ENCODE peak calls at places on chromosomes 1 and 21, in five cellular contexts. O is heart left ventricle; K is CD8-positive, alpha-beta T cell; M is lower lobe of right lung; I is A549. X is an unnamed sample.

GRCh38 chr1:46687095-46687659 is 15.5 kb downstream of the TEX38 start:
- DNase-seq in O (peak; percentile 70), K (no peak), M (peak; percentile 85), I (no peak), X (peak; percentile 84)

GRCh38 chr1:152190589-152190988 is 31.6 kb upstream of the RPTN start:
- DNase-seq in O (no peak), K (no peak), M (no peak), I (no peak), X (no peak)

GRCh38 chr1:244002721-244003120 is 48.4 kb upstream of the ZBTB18 start:
- DNase-seq in O (no peak), K (no peak), M (no peak), I (no peak), X (no peak)

GRCh38 chr1:63317007-63317813 is 5.2 kb upstream of the FOXD3 start:
- DNase-seq in O (peak; percentile 39), K (no peak), M (peak; percentile 88), I (peak; percentile 71), X (peak; percentile 84)

GRCh38 chr1:151944110-151944858 is 35.0 kb upstream of the THEM4 start:
- DNase-seq in O (peak; percentile 57), K (no peak), M (no peak), I (no peak), X (no peak)

GRCh38 chr1:168386949-168387586 is 106.4 kb downstream of the TBX19 start:
- DNase-seq in O (peak; percentile 23), K (peak; percentile 73), M (peak; percentile 75), I (peak; percentile 64), X (peak; percentile 43)

GRCh38 chr1:68442822-68443556 is 6.8 kb downstream of the RPE65 start:
- DNase-seq in O (no peak), K (no peak), M (no peak), I (peak; percentile 31), X (peak; percentile 52)

GRCh38 chr21:27813750-27814149 is 846.9 kb upstream of the ADAMTS5 start:
- DNase-seq in O (peak; percentile 24), K (no peak), M (no peak), I (no peak), X (no peak)

GRCh38 chr1:39391741-39392679 is 99.4 kb upstream of the BMP8A start:
- DNase-seq in O (peak; percentile 45), K (no peak), M (no peak), I (peak; percentile 74), X (peak; percentile 40)

GRCh38 chr1:42692461-42692860 is 10.2 kb downstream of the YBX1 start:
- DNase-seq in O (no peak), K (no peak), M (no peak), I (no peak), X (no peak)

GRCh38 chr1:51295926-51296325 is 34.4 kb downstream of the TTC39A start:
- DNase-seq in O (no peak), K (no peak), M (no peak), I (no peak), X (no peak)

GRCh38 chr1:9996624-9997582 is at the start of gene RBP7:
- DNase-seq in O (peak; percentile 51), K (no peak), M (peak; percentile 68), I (peak; percentile 27), X (peak; percentile 30)

GRCh38 chr1:203408485-203409229 is 57.7 kb upstream of the FMOD start:
- DNase-seq in O (peak; percentile 78), K (no peak), M (peak; percentile 59), I (no peak), X (no peak)

GRCh38 chr1:28955930-28956552 is 41.7 kb downstream of the EPB41 start:
- DNase-seq in O (no peak), K (no peak), M (no peak), I (no peak), X (no peak)

GRCh38 chr1:159653201-159653600 is 61.2 kb downstream of the CRP start:
- DNase-seq in O (no peak), K (no peak), M (no peak), I (no peak), X (no peak)

GRCh38 chr21:37582613-37583012 is 216.0 kb downstream of the DYRK1A start:
- DNase-seq in O (no peak), K (no peak), M (no peak), I (peak; percentile 33), X (no peak)

GRCh38 chr1:156126043-156126700 is 11.7 kb downstream of the LMNA start:
- DNase-seq in O (peak; percentile 91), K (peak; percentile 74), M (peak; percentile 92), I (peak; percentile 72), X (peak; percentile 75)

GRCh38 chr1:227685807-227686206 is 49.3 kb downstream of the JMJD4 start:
- DNase-seq in O (no peak), K (no peak), M (no peak), I (no peak), X (no peak)

GRCh38 chr1:22613226-22613918 is 23.1 kb upstream of the C1QA start:
- DNase-seq in O (no peak), K (no peak), M (peak; percentile 3), I (no peak), X (no peak)

GRCh38 chr1:67732750-67733151 is 47.8 kb downstream of the GADD45A start:
- DNase-seq in O (peak; percentile 52), K (no peak), M (no peak), I (no peak), X (no peak)

GRCh38 chr1:21843208-21843607 is 31.1 kb downstream of the LDLRAD2 start:
- DNase-seq in O (no peak), K (no peak), M (no peak), I (no peak), X (no peak)

GRCh38 chr1:240190881-240191385 is 99.2 kb downstream of the FMN2 start:
- DNase-seq in O (no peak), K (no peak), M (no peak), I (peak; percentile 63), X (no peak)

GRCh38 chr1:7630378-7630777 is 140.7 kb upstream of the VAMP3 start:
- DNase-seq in O (no peak), K (no peak), M (no peak), I (no peak), X (no peak)

GRCh38 chr1:62076286-62076685 is 118.4 kb upstream of the L1TD1 start:
- DNase-seq in O (no peak), K (no peak), M (no peak), I (peak; percentile 10), X (no peak)

GRCh38 chr21:17726047-17726446 is 93.1 kb downstream of the C21orf91 start:
- DNase-seq in O (no peak), K (no peak), M (no peak), I (no peak), X (no peak)

GRCh38 chr1:39204441-39205081 is at the start of gene MACF1:
- DNase-seq in O (peak; percentile 79), K (peak; percentile 49), M (no peak), I (peak; percentile 50), X (no peak)

GRCh38 chr1:22673486-22674409 is 20.7 kb downstream of the C1QB start:
- DNase-seq in O (peak; percentile 29), K (no peak), M (no peak), I (peak; percentile 49), X (no peak)

GRCh38 chr1:173258484-173259264 is 51.5 kb upstream of the TNFSF4 start:
- DNase-seq in O (no peak), K (no peak), M (no peak), I (no peak), X (no peak)

GRCh38 chr1:161885013-161885412 is 118.9 kb downstream of the ATF6 start:
- DNase-seq in O (peak; percentile 40), K (no peak), M (no peak), I (peak; percentile 17), X (no peak)

GRCh38 chr1:231093158-231093922 is 53.3 kb upstream of the FAM89A start:
- DNase-seq in O (no peak), K (no peak), M (no peak), I (no peak), X (no peak)
- TF ChIP-seq CTCF in O (peak; percentile 17), K (no peak), M (peak; percentile 11), I (peak; percentile 34), X (no peak)

GRCh38 chr1:78553859-78554258 is 63.1 kb downstream of the PTGFR start:
- DNase-seq in O (no peak), K (no peak), M (no peak), I (no peak), X (no peak)
- TF ChIP-seq CTCF in O (no peak), K (no peak), M (no peak), I (no peak), X (no peak)

DNA sequence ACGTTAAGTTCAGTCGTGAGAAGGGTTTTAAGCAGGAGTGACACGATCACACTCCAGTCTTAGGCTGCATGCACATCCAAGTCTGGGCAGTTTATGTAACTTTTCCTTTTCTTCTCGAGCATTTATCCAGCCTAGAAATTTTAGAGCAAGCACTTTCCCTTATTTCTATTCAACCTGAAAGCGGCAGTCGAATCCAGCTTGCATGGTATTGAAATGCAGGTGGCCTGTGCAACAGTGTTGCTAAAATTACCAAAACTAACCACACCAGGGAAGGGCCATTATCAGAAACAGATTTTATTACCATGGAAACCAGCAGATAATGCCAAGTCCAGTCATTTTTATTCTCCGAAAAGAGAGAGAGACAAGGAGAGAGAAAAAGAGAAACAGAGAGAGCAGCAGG is 179.9 kb upstream of the ZC3H12A start:
- DNase-seq in O (no peak), K (no peak), M (no peak), I (no peak), X (no peak)
- TF ChIP-seq CTCF in O (no peak), K (no peak), M (no peak), I (no peak), X (no peak)

GRCh38 chr1:216621536-216621935 is 101.7 kb downstream of the ESRRG start:
- DNase-seq in O (no peak), K (no peak), M (no peak), I (no peak), X (no peak)

GRCh38 chr1:216632980-216633379 is 90.2 kb downstream of the ESRRG start:
- DNase-seq in O (no peak), K (no peak), M (no peak), I (no peak), X (no peak)

GRCh38 chr1:216630532-216630931 is 92.7 kb downstream of the ESRRG start:
- DNase-seq in O (no peak), K (no peak), M (no peak), I (no peak), X (no peak)

GRCh38 chr1:216626394-216627067 is 96.7 kb downstream of the ESRRG start:
- DNase-seq in O (no peak), K (no peak), M (no peak), I (no peak), X (no peak)

DNA sequence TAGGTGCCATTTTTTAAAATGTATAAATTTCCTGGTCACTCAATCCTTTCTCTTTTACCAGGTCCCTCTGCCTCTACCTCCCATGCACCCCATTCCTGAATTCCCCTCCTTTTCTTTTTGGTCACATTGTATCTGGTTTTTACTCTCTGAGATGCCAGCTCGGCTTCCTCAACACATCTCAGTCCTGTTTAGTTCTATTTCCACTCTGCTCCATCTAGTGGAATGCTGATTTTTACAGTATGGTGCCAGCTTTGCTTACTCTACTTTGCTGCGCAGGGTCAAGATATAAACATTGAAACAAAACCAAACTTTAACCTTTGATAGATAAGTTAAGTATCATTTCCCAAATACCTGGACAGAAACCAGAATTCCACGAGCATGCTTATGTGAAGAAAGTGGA is 96.0 kb downstream of the ESRRG start:
- DNase-seq in O (no peak), K (no peak), M (no peak), I (no peak), X (no peak)
- TF ChIP-seq CTCF in O (peak; percentile 27), K (no peak), M (no peak), I (no peak), X (no peak)